ENCODE peak calls at places on chromosomes 5 and 9, in four cellular contexts. Z is neural progenitor cell, D is PC-9, G is HCT116. V is an unnamed sample. For H4K20me1, the result is how much of the 10 kb centered on the place peaks cover.

GRCh38 chr5:137735531-137736284 is at the start of gene KLHL3:
- DNase-seq in D (peak), G (no peak), Z (peak), V (no peak)

GRCh38 chr5:136061630-136062381 is 33.0 kb downstream of the TGFBI start:
- DNase-seq in Z (no peak), D (no peak), G (no peak), V (no peak)

GRCh38 chr9:13410566-13411031 is 131.1 kb upstream of the MPDZ start:
- DNase-seq in Z (no peak), G (no peak), D (peak), V (no peak)

GRCh38 chr5:173633304-173633703 is 16.9 kb upstream of the BOD1 start:
- DNase-seq in Z (no peak), D (no peak), G (no peak), V (peak)

GRCh38 chr9:77423841-77424240 is 224.3 kb downstream of the GNA14 start:
- DNase-seq in G (no peak), Z (no peak), D (no peak), V (no peak)

GRCh38 chr5:78630047-78630446 is 18.5 kb downstream of the LHFPL2 start:
- DNase-seq in G (no peak), D (no peak), Z (no peak), V (no peak)

GRCh38 chr9:116008278-116008677 is 145.3 kb upstream of the PAPPA start:
- DNase-seq in D (peak), Z (no peak), G (peak), V (no peak)

GRCh38 chr9:94916956-94917355 is 190.5 kb downstream of the AOPEP start:
- DNase-seq in Z (no peak), G (no peak), D (peak), V (no peak)

GRCh38 chr5:132428811-132429440 is 59.4 kb downstream of the SLC22A5 start:
- DNase-seq in D (peak), Z (no peak), G (no peak), V (no peak)

GRCh38 chr5:140345919-140346347 is 470 bp downstream of the HBEGF start:
- DNase-seq in D (peak), G (no peak), Z (peak), V (no peak)

GRCh38 chr9:114604974-114605373 is 6.1 kb upstream of the TMEM268 start:
- DNase-seq in G (no peak), Z (no peak), D (no peak), V (no peak)

GRCh38 chr9:114606597-114607207 is 4.4 kb upstream of the TMEM268 start:
- DNase-seq in Z (no peak), G (no peak), D (no peak), V (no peak)

GRCh38 chr9:114608525-114608796 is 2.6 kb upstream of the TMEM268 start:
- DNase-seq in Z (no peak), G (no peak), D (no peak), V (no peak)

GRCh38 chr9:114606068-114606467 is 5.0 kb upstream of the TMEM268 start:
- DNase-seq in Z (no peak), D (no peak), G (no peak), V (no peak)

GRCh38 chr9:114607671-114608524 is 3.2 kb upstream of the TMEM268 start:
- DNase-seq in Z (no peak), D (no peak), G (no peak), V (no peak)
- H4K20me1 ChIP-seq in Z (under half), D (under half), G (under half), V (under half)

GRCh38 chr9:127309715-127310114 is 45.1 kb downstream of the GARNL3 start:
- DNase-seq in D (no peak), Z (no peak), G (no peak), V (no peak)

GRCh38 chr9:127311239-127311741 is 46.7 kb downstream of the GARNL3 start:
- DNase-seq in Z (peak), D (peak), G (peak), V (no peak)

GRCh38 chr9:127314911-127315310 is 50.3 kb downstream of the GARNL3 start:
- DNase-seq in Z (no peak), G (no peak), D (no peak), V (no peak)

GRCh38 chr9:127316586-127317383 is 52.2 kb downstream of the GARNL3 start:
- DNase-seq in Z (no peak), G (no peak), D (no peak), V (no peak)

DNA sequence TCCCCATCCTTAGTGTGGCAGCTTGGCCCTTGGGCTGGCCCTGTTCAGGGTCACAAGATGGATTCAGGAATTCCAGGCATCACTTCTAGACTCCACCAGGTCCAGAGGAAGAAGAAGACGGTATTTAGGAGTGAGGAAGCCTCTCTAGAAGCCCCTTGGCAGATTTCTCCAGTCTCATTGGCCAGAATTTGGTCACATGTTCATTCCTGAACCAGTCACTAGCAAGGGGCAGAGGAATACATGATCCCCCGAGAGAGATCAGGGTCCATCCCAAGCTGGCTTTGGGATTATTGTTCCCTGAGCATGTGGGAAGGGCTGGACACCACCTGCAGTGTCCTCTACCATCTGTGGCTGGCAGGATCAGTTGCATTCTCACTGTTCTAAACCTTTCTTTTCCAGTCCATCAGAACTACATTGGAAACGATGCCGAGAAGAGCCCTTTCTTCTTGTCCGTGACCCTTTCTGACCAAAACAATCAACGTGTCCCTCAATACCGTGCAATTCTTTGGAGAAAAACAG is 48.5 kb downstream of the GARNL3 start:
- DNase-seq in G (no peak), D (no peak), Z (no peak), V (no peak)
- H2AFZ ChIP-seq in G (no peak), D (no peak), Z (no peak), V (no peak)

GRCh38 chr9:4814913-4815312 is 22.2 kb downstream of the RCL1 start:
- DNase-seq in Z (no peak), D (no peak), G (no peak), V (no peak)

GRCh38 chr9:4815381-4815956 is 22.7 kb downstream of the RCL1 start:
- DNase-seq in Z (no peak), G (no peak), D (no peak), V (no peak)

GRCh38 chr9:4812872-4813271 is 20.1 kb downstream of the RCL1 start:
- DNase-seq in Z (no peak), G (no peak), D (no peak), V (no peak)

GRCh38 chr9:4810565-4810964 is 17.8 kb downstream of the RCL1 start:
- DNase-seq in G (no peak), D (no peak), Z (no peak), V (no peak)

DNA sequence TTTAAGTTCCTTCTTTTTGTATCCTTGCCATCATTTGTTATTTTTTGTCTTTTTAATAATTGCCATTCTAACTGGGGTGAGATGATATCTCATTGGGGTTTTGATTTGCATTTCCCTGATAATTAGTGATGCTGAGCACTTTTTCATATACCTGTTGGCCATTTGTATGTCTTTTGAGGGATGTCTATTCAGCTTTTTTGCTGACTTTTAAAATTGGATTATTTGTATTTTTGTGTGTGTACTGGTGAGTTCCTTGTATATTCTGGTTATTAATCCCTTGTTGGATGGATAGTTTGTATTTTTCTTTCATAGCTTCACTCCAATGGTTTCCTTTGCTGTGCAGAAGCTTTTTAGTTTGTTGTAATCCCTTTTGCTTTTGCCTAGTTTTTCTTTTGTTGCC is 19.1 kb downstream of the RCL1 start:
- DNase-seq in G (no peak), Z (no peak), D (no peak), V (no peak)
- H4K20me1 ChIP-seq in G (under half), Z (under half), D (under half), V (under half)

DNA sequence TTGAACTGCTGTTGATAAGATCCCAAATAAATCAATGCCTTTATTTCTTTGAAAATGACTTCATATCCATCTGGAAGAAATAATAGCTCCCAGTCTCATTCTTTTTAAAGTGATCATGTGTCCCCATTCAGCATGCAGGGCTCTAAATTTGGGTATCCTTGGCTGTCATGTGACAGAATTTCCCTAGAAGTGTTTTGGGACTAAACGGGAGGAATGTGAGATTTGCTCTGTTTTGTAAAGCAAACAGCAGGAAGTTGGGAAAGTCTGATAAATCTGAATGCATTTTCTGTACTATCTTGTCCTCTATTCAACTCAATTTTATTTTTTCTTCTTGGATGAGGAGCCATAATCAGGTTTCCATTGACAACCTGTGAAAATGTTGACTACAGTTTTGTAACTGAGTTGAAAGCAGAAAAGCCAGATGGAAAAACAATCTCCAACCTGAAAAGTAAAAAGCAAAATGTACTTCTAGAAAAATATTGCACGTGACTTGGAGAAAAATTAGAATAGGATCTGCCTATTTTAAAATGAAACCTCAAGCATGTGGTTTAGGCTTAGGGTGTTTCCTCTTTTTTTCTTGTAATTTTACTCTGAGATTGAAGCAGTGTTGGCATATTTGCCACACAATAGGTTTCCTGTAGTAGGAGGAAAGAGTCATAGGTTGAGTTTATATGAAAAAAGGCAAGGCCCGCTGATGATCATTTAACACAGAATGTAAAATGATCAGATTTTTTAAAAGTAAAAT is 76.2 kb upstream of the IL6ST start:
- DNase-seq in Z (no peak), D (no peak), G (no peak), V (no peak)
- H2AFZ ChIP-seq in Z (peak), D (no peak), G (peak), V (no peak)

GRCh38 chr9:136029556-136029955 is 65.5 kb downstream of the NACC2 start:
- DNase-seq in G (no peak), D (no peak), Z (no peak), V (no peak)
- H4K20me1 ChIP-seq in G (under half), D (under half), Z (under half), V (under half)

V was measured in keratinocyte.